ENCODE peak calls at places on chromosome 16, in four cellular contexts. S is NCI-H460, A is HuH-7, Y is LoVo. B is an unnamed sample.

GRCh38 chr16:78727536-78727935 is 628.1 kb downstream of the WWOX start:
- DNase-seq in S (no peak), Y (no peak), A (peak; percentile 64), B (no peak)

GRCh38 chr16:24771132-24771778 is 41.8 kb downstream of the TNRC6A start:
- DNase-seq in S (no peak), Y (no peak), A (no peak), B (no peak)

GRCh38 chr16:4663756-4664465 is 29.5 kb upstream of the NUDT16L1 start:
- DNase-seq in S (no peak), Y (no peak), A (peak; percentile 55), B (peak; percentile 36)

GRCh38 chr16:7124242-7124641 is 208.4 kb upstream of the RBFOX1 start:
- DNase-seq in A (no peak), S (no peak), Y (no peak), B (no peak)

GRCh38 chr16:85010931-85011845 is at the start of gene ZDHHC7:
- DNase-seq in A (peak; percentile 91), Y (peak; percentile 88), S (peak; percentile 62), B (peak; percentile 67)

GRCh38 chr16:56848056-56848936 is 16.7 kb upstream of the SLC12A3 start:
- DNase-seq in Y (no peak), S (no peak), A (no peak), B (peak; percentile 46)

GRCh38 chr16:82715833-82716232 is 89.1 kb downstream of the CDH13 start:
- DNase-seq in Y (no peak), S (no peak), A (no peak), B (no peak)

GRCh38 chr16:31365131-31365865 is 10.3 kb downstream of the ITGAX start:
- DNase-seq in A (no peak), Y (no peak), S (no peak), B (no peak)

GRCh38 chr16:25126820-25127232 is 15.3 kb downstream of the LCMT1 start:
- DNase-seq in A (no peak), Y (no peak), S (no peak), B (no peak)

GRCh38 chr16:57994778-57995177 is 5.7 kb downstream of the ZNF319 start:
- DNase-seq in S (peak; percentile 58), A (peak; percentile 55), Y (peak; percentile 12), B (no peak)

GRCh38 chr16:68037820-68038597 is 14.9 kb downstream of the DUS2 start:
- DNase-seq in Y (no peak), S (no peak), A (no peak), B (no peak)

GRCh38 chr16:12252616-12253015 is 276.1 kb downstream of the SNX29 start:
- DNase-seq in S (no peak), Y (no peak), A (no peak), B (no peak)

GRCh38 chr16:84618428-84619102 is 687 bp upstream of the COTL1 start:
- DNase-seq in A (no peak), Y (peak; percentile 93), S (peak; percentile 57), B (no peak)

GRCh38 chr16:19808061-19808621 is 76.5 kb downstream of the GPRC5B start:
- DNase-seq in A (no peak), S (no peak), Y (no peak), B (peak; percentile 9)

GRCh38 chr16:1437606-1438005 is 6.7 kb downstream of the PERCC1 start:
- DNase-seq in Y (no peak), S (no peak), A (no peak), B (no peak)

GRCh38 chr16:85046957-85047866 is 19.6 kb downstream of the KIAA0513 start:
- DNase-seq in Y (no peak), S (no peak), A (peak; percentile 67), B (no peak)

GRCh38 chr16:67154578-67155304 is 3.9 kb upstream of the B3GNT9 start:
- DNase-seq in Y (no peak), A (no peak), S (no peak), B (no peak)

GRCh38 chr16:56120447-56121155 is 70.7 kb upstream of the GNAO1 start:
- DNase-seq in A (no peak), Y (no peak), S (no peak), B (no peak)

GRCh38 chr16:82005491-82005830 is 5.8 kb downstream of the SDR42E1 start:
- DNase-seq in A (no peak), Y (no peak), S (no peak), B (no peak)

GRCh38 chr16:30565984-30566383 is 5.5 kb downstream of the ZNF688 start:
- DNase-seq in A (no peak), Y (no peak), S (no peak), B (no peak)

GRCh38 chr16:85352221-85352620 is 239.9 kb upstream of the CIBAR2 start:
- DNase-seq in S (no peak), Y (no peak), A (no peak), B (no peak)

GRCh38 chr16:21301168-21301894 is 23.2 kb upstream of the CRYM start:
- DNase-seq in S (peak; percentile 89), Y (peak; percentile 89), A (peak; percentile 94), B (no peak)

GRCh38 chr16:88971371-88972097 is 5.5 kb downstream of the CBFA2T3 start:
- DNase-seq in S (no peak), Y (no peak), A (no peak), B (no peak)

GRCh38 chr16:28261916-28262315 is 30.4 kb upstream of the SBK1 start:
- DNase-seq in Y (no peak), S (no peak), A (no peak), B (no peak)

GRCh38 chr16:65769055-65769465 is 597.4 kb upstream of the CDH5 start:
- DNase-seq in A (no peak), S (no peak), Y (no peak), B (no peak)

B was measured in substantia nigra.